ENCODE peak calls at places on chromosomes 16 and 17, in seven cellular contexts. U is RWPE1, K is astrocyte, Y is cardiac fibroblast, B is stomach, W is GM23338, P is ascending aorta. A is an unnamed sample.

GRCh38 chr17:64024781-64025731 is 4.6 kb upstream of the ICAM2 start:
- DNase-seq in B (no peak), U (no peak), P (peak; percentile 65), Y (no peak), K (no peak), W (no peak), A (no peak)

GRCh38 chr17:7336240-7337175 is at the start of gene ACAP1:
- DNase-seq in B (peak; percentile 53), K (no peak), Y (no peak), W (peak; percentile 90), U (no peak), P (peak; percentile 61), A (no peak)

GRCh38 chr16:87000007-87000406 is 317.2 kb downstream of the C16orf95 start:
- DNase-seq in U (no peak), P (peak; percentile 13), K (no peak), Y (no peak), W (no peak), B (no peak), A (no peak)

GRCh38 chr16:50469744-50470301 is 78.4 kb upstream of the NKD1 start:
- DNase-seq in P (no peak), Y (no peak), B (no peak), K (no peak), U (no peak), W (peak; percentile 49), A (no peak)

GRCh38 chr17:43597624-43598358 is 51.7 kb upstream of the ETV4 start:
- DNase-seq in K (no peak), B (no peak), U (no peak), W (no peak), Y (no peak), P (no peak), A (no peak)

GRCh38 chr17:40463122-40463550 is 19.9 kb downstream of the IGFBP4 start:
- DNase-seq in W (peak; percentile 53), P (no peak), B (no peak), U (no peak), K (no peak), Y (peak; percentile 62), A (no peak)

GRCh38 chr16:2498531-2499253 is 15.1 kb upstream of the ATP6V0C start:
- DNase-seq in K (no peak), U (no peak), Y (no peak), P (no peak), W (no peak), B (peak; percentile 76), A (no peak)

GRCh38 chr16:2592786-2593185 is 55.0 kb downstream of the PDPK1 start:
- DNase-seq in K (no peak), W (no peak), B (no peak), P (no peak), Y (no peak), U (no peak), A (no peak)

GRCh38 chr17:72639711-72640110 is 452.8 kb downstream of the SLC39A11 start:
- DNase-seq in U (no peak), B (no peak), K (no peak), Y (no peak), W (no peak), P (no peak), A (no peak)

GRCh38 chr17:72136692-72137550 is 16.1 kb downstream of the SOX9 start:
- DNase-seq in W (no peak), Y (no peak), P (no peak), B (no peak), U (peak; percentile 73), K (peak; percentile 82), A (peak; percentile 93)

DNA sequence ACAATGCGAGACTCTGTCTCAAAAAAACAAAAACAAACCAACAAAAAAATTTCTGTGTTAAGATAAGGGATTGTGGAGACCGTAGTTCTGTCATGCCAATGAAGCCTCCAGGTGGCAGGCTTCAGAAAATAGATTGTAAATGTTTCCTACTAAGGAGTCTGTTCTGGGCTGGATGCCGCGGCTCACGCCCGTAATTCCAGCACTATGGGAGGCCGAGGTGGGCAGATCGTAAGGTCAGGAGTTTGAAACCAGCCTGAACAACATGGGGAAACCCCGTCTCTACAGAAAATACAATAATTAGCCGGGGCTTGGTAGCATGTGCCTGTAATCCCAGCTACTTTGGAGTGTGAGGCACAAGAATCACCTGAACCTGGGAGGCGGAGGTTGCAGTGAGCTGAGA is 4.4 kb upstream of the SNX29 start:
- DNase-seq in W (peak; percentile 66), K (no peak), P (no peak), Y (no peak), U (no peak), B (no peak), A (peak; percentile 9)
- TF ChIP-seq CTCF in W (peak; percentile 40), K (peak; percentile 30), P (no peak), Y (no peak), U (no peak), B (peak; percentile 22), A (no peak)

GRCh38 chr17:29568331-29569244 is at the start of gene TP53I13:
- DNase-seq in K (peak; percentile 70), P (peak; percentile 91), W (peak; percentile 87), U (peak; percentile 80), B (peak; percentile 91), Y (peak; percentile 86), A (peak; percentile 78)

GRCh38 chr17:29566473-29567361 is at the start of gene ABHD15:
- DNase-seq in B (peak; percentile 79), P (peak; percentile 86), Y (peak; percentile 79), K (peak; percentile 54), W (peak; percentile 67), U (peak; percentile 77), A (peak; percentile 54)

GRCh38 chr17:29569245-29569950 is 897 bp downstream of the TP53I13 start:
- DNase-seq in B (no peak), P (peak; percentile 60), K (no peak), W (no peak), Y (no peak), U (peak; percentile 19), A (no peak)

GRCh38 chr17:29565643-29566472 is 979 bp downstream of the ABHD15 start:
- DNase-seq in K (no peak), W (peak; percentile 82), B (peak; percentile 59), U (no peak), Y (no peak), P (no peak), A (no peak)

GRCh38 chr17:29567362-29568330 is 809 bp upstream of the ABHD15 start:
- DNase-seq in K (no peak), W (peak; percentile 87), P (peak; percentile 84), B (peak; percentile 73), Y (peak; percentile 38), U (peak; percentile 51), A (peak; percentile 59)
- TF ChIP-seq CTCF in K (no peak), W (peak; percentile 32), P (peak; percentile 65), B (no peak), Y (peak; percentile 37), U (peak; percentile 62), A (peak; percentile 32)

GRCh38 chr16:67397812-67398545 is 4.7 kb upstream of the TPPP3 start:
- DNase-seq in Y (no peak), U (no peak), K (no peak), W (no peak), P (no peak), B (no peak), A (no peak)
- TF ChIP-seq CTCF in Y (no peak), U (no peak), K (no peak), W (peak; percentile 29), P (no peak), B (no peak), A (no peak)

GRCh38 chr16:17211797-17212196 is 259.0 kb downstream of the XYLT1 start:
- DNase-seq in P (no peak), W (peak; percentile 91), U (no peak), B (no peak), K (no peak), Y (no peak), A (no peak)
- TF ChIP-seq CTCF in P (peak; percentile 13), W (peak; percentile 90), U (no peak), B (no peak), K (peak; percentile 11), Y (peak; percentile 13), A (no peak)

DNA sequence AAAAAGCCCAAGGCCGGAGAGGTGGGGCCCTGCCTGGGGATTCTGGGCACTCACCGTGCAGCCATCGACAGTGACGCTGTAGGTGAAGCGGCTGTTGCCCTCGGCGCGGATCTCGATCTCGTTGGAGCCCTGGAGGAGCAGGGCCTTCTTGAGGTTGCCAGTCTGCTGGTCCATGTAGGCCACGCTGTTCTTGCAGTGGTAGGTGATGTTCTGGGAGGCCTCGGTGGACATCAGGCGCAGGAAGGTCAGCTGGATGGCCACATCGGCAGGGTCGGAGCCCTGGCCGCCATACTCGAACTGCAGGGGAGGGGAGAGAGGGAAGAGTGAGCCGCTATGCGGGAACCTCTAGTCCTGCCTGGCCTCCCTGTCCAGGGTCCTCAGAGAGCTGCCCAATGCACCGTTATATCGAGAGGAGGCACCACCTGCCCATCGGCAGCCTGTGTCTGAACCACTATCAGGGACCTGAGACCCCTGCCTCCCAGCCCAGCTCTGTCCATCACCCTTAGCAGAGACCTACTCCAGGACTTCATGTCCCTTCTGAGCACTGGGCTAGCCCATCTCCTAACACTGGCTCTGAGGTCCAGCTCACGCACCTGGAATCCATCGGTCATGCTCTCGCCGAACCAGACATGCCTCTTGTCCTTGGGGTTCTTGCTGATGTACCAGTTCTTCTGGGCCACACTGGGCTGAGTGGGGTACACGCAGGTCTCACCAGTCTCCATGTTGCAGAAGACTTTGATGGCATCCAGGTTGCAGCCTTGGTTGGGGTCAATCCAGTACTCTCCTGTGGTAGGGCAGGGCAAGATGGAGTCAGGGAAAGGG is 15.5 kb downstream of the COL1A1 start:
- DNase-seq in B (no peak), Y (peak; percentile 47), U (no peak), W (no peak), K (peak; percentile 62), P (no peak), A (no peak)
- TF ChIP-seq CTCF in B (no peak), Y (no peak), U (no peak), W (no peak), K (no peak), P (no peak), A (no peak)

GRCh38 chr17:62625870-62626200 is 1.6 kb upstream of the MRC2 start:
- DNase-seq in B (no peak), P (peak; percentile 59), U (no peak), W (no peak), K (no peak), Y (peak; percentile 39), A (no peak)
- TF ChIP-seq CTCF in B (no peak), P (no peak), U (no peak), W (no peak), K (no peak), Y (no peak), A (no peak)

DNA sequence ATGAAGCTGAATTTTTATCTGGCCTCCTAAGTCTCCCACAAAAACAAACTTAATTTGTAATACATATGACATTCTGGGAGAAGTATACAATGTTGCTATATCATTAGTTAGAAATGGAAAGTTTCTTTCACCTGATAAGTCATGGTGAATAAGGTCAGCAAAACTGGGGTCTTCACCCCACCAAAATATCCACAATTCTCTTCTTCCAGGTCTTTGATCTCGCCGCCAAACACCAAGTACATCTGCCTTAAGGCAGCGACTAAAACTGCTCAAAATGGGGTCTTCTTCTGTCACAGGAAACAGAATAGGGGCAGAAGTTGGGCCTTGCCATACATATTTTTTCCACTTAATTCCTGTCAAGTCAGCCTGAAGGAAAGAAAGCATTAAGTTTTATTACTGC is 2.1 kb downstream of the MED13 start:
- DNase-seq in U (no peak), P (no peak), Y (no peak), K (no peak), B (no peak), W (no peak), A (no peak)
- TF ChIP-seq CTCF in U (no peak), P (no peak), Y (no peak), K (no peak), B (no peak), W (no peak), A (no peak)